ENCODE peak calls at places on chromosomes 16 and 17, in six cellular contexts. V, D, L, Y, Z and X are unnamed samples.

GRCh38 chr17:75130632-75131277 is 787 bp downstream of the NT5C start:
- DNase-seq in V (peak), D (peak), L (no peak), Y (no peak), Z (peak), X (no peak)

GRCh38 chr16:70430667-70431536 is 8.0 kb downstream of the ST3GAL2 start:
- DNase-seq in V (peak), D (peak), L (no peak), Y (no peak), Z (no peak), X (no peak)

GRCh38 chr17:13311301-13311700 is 290.4 kb downstream of the HS3ST3A1 start:
- DNase-seq in V (no peak), D (no peak), L (no peak), Y (peak), Z (no peak), X (no peak)

GRCh38 chr16:29748077-29748759 is 2.4 kb upstream of the C16orf54 start:
- DNase-seq in V (no peak), D (no peak), L (no peak), Y (no peak), Z (no peak), X (no peak)

GRCh38 chr16:85754403-85754802 is 3.5 kb upstream of the C16orf74 start:
- DNase-seq in V (no peak), D (no peak), L (no peak), Y (no peak), Z (no peak), X (no peak)

GRCh38 chr16:29147710-29148425 is 163.0 kb downstream of the LAT start:
- DNase-seq in V (no peak), D (no peak), L (no peak), Y (no peak), Z (no peak), X (no peak)

GRCh38 chr17:75472119-75472518 is 15.7 kb downstream of the TMEM94 start:
- DNase-seq in V (no peak), D (no peak), L (no peak), Y (no peak), Z (no peak), X (no peak)

GRCh38 chr16:79599837-79600635 is 501 bp downstream of the MAF start:
- DNase-seq in V (no peak), D (peak), L (peak), Y (no peak), Z (no peak), X (peak)

GRCh38 chr17:41977991-41978390 is 11.4 kb downstream of the CNP start:
- DNase-seq in V (no peak), D (no peak), L (no peak), Y (no peak), Z (no peak), X (no peak)